ENCODE peak calls at places on chromosomes 16 and 17, in seven cellular contexts. G, S, K, U, M, P and A are unnamed samples.

GRCh38 chr17:78366109-78366848 is 6.4 kb upstream of the SOCS3 start:
- DNase-seq in G (no peak), M (no peak), U (no peak), S (no peak), K (no peak), P (no peak), A (peak; percentile 71)

GRCh38 chr16:175145-175949 is 1.1 kb upstream of the HBA1 start:
- DNase-seq in K (no peak), P (no peak), U (no peak), S (no peak), M (no peak), G (no peak), A (no peak)

GRCh38 chr16:566475-567361 is at the start of gene NHLRC4:
- DNase-seq in P (peak; percentile 54), M (peak; percentile 85), G (peak; percentile 76), K (peak; percentile 42), U (peak; percentile 75), S (no peak), A (peak; percentile 69)

GRCh38 chr16:57795431-57795878 is 6.8 kb downstream of the KIFC3 start:
- DNase-seq in S (peak; percentile 71), K (peak; percentile 83), P (peak; percentile 38), G (no peak), M (no peak), U (no peak), A (peak; percentile 65)

GRCh38 chr17:59727817-59728533 is 20.5 kb downstream of the VMP1 start:
- DNase-seq in S (no peak), M (no peak), K (no peak), U (no peak), G (no peak), P (no peak), A (no peak)

GRCh38 chr16:19753815-19754643 is 36.0 kb downstream of the IQCK start:
- DNase-seq in K (peak; percentile 33), S (no peak), M (no peak), G (no peak), U (no peak), P (peak; percentile 83), A (no peak)

GRCh38 chr16:12573730-12574383 is 229.8 kb downstream of the CPPED1 start:
- DNase-seq in K (peak; percentile 10), U (peak; percentile 88), S (peak; percentile 38), P (no peak), G (no peak), M (no peak), A (peak; percentile 62)

GRCh38 chr17:4148611-4149308 is 5.8 kb downstream of the CYB5D2 start:
- DNase-seq in S (no peak), G (no peak), K (no peak), U (no peak), P (no peak), M (no peak), A (no peak)

GRCh38 chr16:10846213-10846998 is 27.8 kb upstream of the TVP23A start:
- DNase-seq in S (no peak), U (no peak), K (no peak), G (no peak), P (no peak), M (no peak), A (no peak)

GRCh38 chr17:80882323-80882722 is 109.3 kb upstream of the CHMP6 start:
- DNase-seq in P (no peak), G (no peak), K (no peak), U (no peak), S (no peak), M (peak; percentile 34), A (peak; percentile 8)

GRCh38 chr16:65476556-65476955 is 354.7 kb upstream of the CDH11 start:
- DNase-seq in P (no peak), U (no peak), S (no peak), K (no peak), M (no peak), G (no peak), A (no peak)

GRCh38 chr17:20241855-20242254 is 225.5 kb downstream of the LGALS9B start:
- DNase-seq in G (no peak), M (no peak), U (no peak), P (no peak), S (no peak), K (no peak), A (no peak)

GRCh38 chr17:75124041-75124818 is 7.3 kb downstream of the NT5C start:
- DNase-seq in U (peak; percentile 67), S (peak; percentile 98), K (peak; percentile 54), P (peak; percentile 18), G (no peak), M (peak; percentile 63), A (peak; percentile 78)

GRCh38 chr16:23554536-23554935 is 2.6 kb downstream of the EARS2 start:
- DNase-seq in S (no peak), K (no peak), M (no peak), G (no peak), U (no peak), P (no peak), A (peak; percentile 14)

GRCh38 chr17:60971515-60972369 is 294.1 kb downstream of the BCAS3 start:
- DNase-seq in M (no peak), G (peak; percentile 18), P (peak; percentile 80), K (peak; percentile 32), U (peak; percentile 11), S (peak; percentile 28), A (no peak)
- TF ChIP-seq CTCF in M (peak; percentile 48), G (peak; percentile 63), P (peak; percentile 86), K (peak; percentile 47), U (peak; percentile 50), S (peak; percentile 57), A (peak; percentile 60)

GRCh38 chr16:73046484-73047214 is 1.3 kb downstream of the ZFHX3 start:
- DNase-seq in S (no peak), P (no peak), U (no peak), M (no peak), K (no peak), G (no peak), A (no peak)

GRCh38 chr16:73041644-73042043 is 6.3 kb downstream of the ZFHX3 start:
- DNase-seq in P (no peak), U (no peak), M (no peak), K (no peak), S (no peak), G (no peak), A (no peak)

GRCh38 chr16:73040735-73041402 is 7.1 kb downstream of the ZFHX3 start:
- DNase-seq in U (no peak), S (no peak), P (no peak), K (no peak), M (no peak), G (no peak), A (no peak)

GRCh38 chr16:73042807-73043206 is 5.1 kb downstream of the ZFHX3 start:
- DNase-seq in G (no peak), U (no peak), S (no peak), K (no peak), P (no peak), M (no peak), A (no peak)

GRCh38 chr16:73043828-73044493 is 4.0 kb downstream of the ZFHX3 start:
- DNase-seq in K (no peak), S (no peak), P (peak; percentile 52), G (no peak), U (no peak), M (peak; percentile 69), A (no peak)
- H3K27me3 ChIP-seq in K (no peaks in the 10 kb centered on the region), S (no peaks in the 10 kb centered on the region), P (no peaks in the 10 kb centered on the region), G (no peaks in the 10 kb centered on the region), U (peaks cover 15% of the 10 kb centered on the region), M (no peaks in the 10 kb centered on the region), A (no peaks in the 10 kb centered on the region)

GRCh38 chr17:71727292-71727691 is 393.5 kb upstream of the SOX9 start:
- DNase-seq in K (no peak), U (no peak), M (no peak), G (no peak), S (no peak), P (no peak), A (no peak)

GRCh38 chr17:71724339-71724738 is 396.5 kb upstream of the SOX9 start:
- DNase-seq in K (no peak), U (no peak), P (no peak), M (no peak), G (no peak), S (no peak), A (no peak)

GRCh38 chr17:71727723-71728122 is 393.1 kb upstream of the SOX9 start:
- DNase-seq in U (no peak), K (no peak), P (no peak), S (no peak), M (no peak), G (no peak), A (no peak)

GRCh38 chr17:71726320-71726719 is 394.5 kb upstream of the SOX9 start:
- DNase-seq in U (no peak), M (no peak), P (no peak), G (no peak), K (peak; percentile 45), S (no peak), A (no peak)
- H3K4me3 ChIP-seq in U (no peak overlapping the region), M (no peak overlapping the region), P (peak overlapping the region; percentile 47), G (no peak overlapping the region), K (no peak overlapping the region), S (no peak overlapping the region), A (no peak overlapping the region)

DNA sequence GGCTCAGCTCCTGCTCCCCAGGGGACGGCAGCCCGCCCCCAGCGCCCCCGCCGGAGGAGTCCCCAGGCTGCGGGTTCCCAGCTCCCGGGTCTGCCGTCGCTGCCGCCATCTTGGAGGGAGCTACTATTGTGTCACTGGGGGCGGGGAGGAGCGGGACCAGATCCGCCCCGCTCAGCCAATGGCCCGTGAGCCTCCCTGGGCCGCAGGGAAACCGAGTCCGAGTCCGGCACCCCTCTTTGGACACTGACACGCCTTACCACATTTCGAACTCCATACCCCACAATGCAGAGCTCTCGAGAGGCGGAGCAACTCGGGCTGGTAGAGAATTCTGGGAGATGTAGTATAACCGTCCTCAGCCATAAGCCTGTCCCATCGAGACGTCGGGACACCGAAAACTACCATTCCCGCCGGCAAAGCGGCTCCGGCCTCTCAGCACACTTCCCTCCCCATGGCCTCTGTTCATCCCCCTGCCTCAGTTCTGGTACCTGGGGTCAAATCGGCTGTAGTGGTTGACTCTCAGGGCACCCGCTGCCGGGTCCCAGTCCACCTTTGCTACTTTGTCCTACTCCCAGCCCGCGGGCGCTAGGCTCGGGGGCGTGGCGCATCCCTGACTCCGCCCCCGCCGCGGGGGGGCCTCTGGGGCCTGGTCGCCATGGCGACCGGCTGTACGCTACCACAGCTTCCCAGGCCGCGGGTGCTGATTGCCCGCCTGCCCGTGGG is at the start of the genes RANBP10 and TSNAXIP1:
- DNase-seq in K (peak; percentile 99), U (peak; percentile 94), G (peak; percentile 96), P (peak; percentile 99), M (peak; percentile 99), S (peak; percentile 99), A (peak; percentile 97)
- TF ChIP-seq CTCF in K (no peak), U (no peak), G (no peak), P (no peak), M (no peak), S (no peak), A (no peak)

DNA sequence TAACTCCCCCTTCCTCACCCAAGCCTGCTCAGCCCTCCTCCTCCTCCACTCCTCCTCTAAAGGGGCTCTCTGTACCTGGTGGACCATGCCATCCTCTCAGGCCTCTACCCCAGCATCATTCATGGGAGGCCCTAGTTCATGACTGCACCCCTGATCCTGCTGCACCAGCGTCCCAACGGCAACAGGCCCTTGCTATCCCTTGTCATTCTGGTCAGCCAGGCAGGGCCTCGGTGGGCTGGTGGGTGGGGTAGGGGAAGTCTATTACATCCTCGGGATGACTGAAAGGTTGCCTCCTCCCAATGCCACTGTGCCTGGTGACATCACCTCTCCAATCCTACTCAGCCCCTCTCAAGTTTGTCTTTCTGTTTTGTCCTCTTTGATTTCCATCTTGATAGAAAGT is 19.7 kb downstream of the ALOX12B start:
- DNase-seq in P (no peak), K (no peak), U (no peak), G (no peak), S (no peak), M (no peak), A (peak; percentile 44)
- H3K27me3 ChIP-seq in P (peaks cover 78% of the 10 kb centered on the region), K (peaks cover 18% of the 10 kb centered on the region), U (no peaks in the 10 kb centered on the region), G (peaks cover 16% of the 10 kb centered on the region), S (peaks cover 4% of the 10 kb centered on the region), M (peaks cover 13% of the 10 kb centered on the region), A (peaks cover 33% of the 10 kb centered on the region)

GRCh38 chr16:85936761-85937343 is 37.9 kb downstream of the IRF8 start:
- DNase-seq in S (no peak), M (peak; percentile 1), U (no peak), P (no peak), G (no peak), K (no peak), A (no peak)
- H3K4me3 ChIP-seq in S (no peak overlapping the region), M (no peak overlapping the region), U (no peak overlapping the region), P (no peak overlapping the region), G (no peak overlapping the region), K (no peak overlapping the region), A (no peak overlapping the region)